ENCODE peak calls at places on chromosomes 5 and 9, in ten cellular contexts. One of them, this sample, is unnamed.

GRCh38 chr9:125613156-125613555 is 93.9 kb downstream of the MAPKAP1 start:
- DNase-seq in left lobe of liver: no peak
- DNase-seq in kidney glomerular epithelial cell: no peak
- DNase-seq in T-cell: no peak
- DNase-seq in anterior cingulate cortex: no peak
- DNase-seq in GM23248: no peak
- DNase-seq in AG04449: no peak
- DNase-seq in choroid plexus epithelial cell: no peak
- DNase-seq in D721Med: no peak
- DNase-seq in hippocampal formation: no peak
- DNase-seq in this sample: no peak

GRCh38 chr5:167573274-167574127 is 717.9 kb upstream of the WWC1 start:
- DNase-seq in anterior cingulate cortex: peak; percentile 65
- DNase-seq in T-cell: no peak
- DNase-seq in choroid plexus epithelial cell: peak; percentile 67
- DNase-seq in hippocampal formation: no peak
- DNase-seq in AG04449: no peak
- DNase-seq in left lobe of liver: no peak
- DNase-seq in GM23248: peak; percentile 80
- DNase-seq in D721Med: no peak
- DNase-seq in kidney glomerular epithelial cell: no peak
- DNase-seq in this sample: peak; percentile 78

GRCh38 chr9:27059907-27060306 is 49.1 kb upstream of the TEK start:
- DNase-seq in hippocampal formation: no peak
- DNase-seq in anterior cingulate cortex: no peak
- DNase-seq in D721Med: no peak
- DNase-seq in kidney glomerular epithelial cell: no peak
- DNase-seq in AG04449: no peak
- DNase-seq in T-cell: no peak
- DNase-seq in GM23248: no peak
- DNase-seq in choroid plexus epithelial cell: peak; percentile 13
- DNase-seq in left lobe of liver: no peak
- DNase-seq in this sample: no peak

GRCh38 chr9:23821400-23822181 is 4.4 kb downstream of the ELAVL2 start:
- DNase-seq in AG04449: no peak
- DNase-seq in T-cell: no peak
- DNase-seq in GM23248: peak; percentile 27
- DNase-seq in left lobe of liver: no peak
- DNase-seq in anterior cingulate cortex: no peak
- DNase-seq in hippocampal formation: no peak
- DNase-seq in D721Med: no peak
- DNase-seq in choroid plexus epithelial cell: no peak
- DNase-seq in kidney glomerular epithelial cell: no peak
- DNase-seq in this sample: peak; percentile 49

GRCh38 chr9:88789785-88790184 is 201.5 kb upstream of the S1PR3 start:
- DNase-seq in D721Med: no peak
- DNase-seq in GM23248: peak; percentile 86
- DNase-seq in AG04449: no peak
- DNase-seq in kidney glomerular epithelial cell: peak; percentile 72
- DNase-seq in T-cell: no peak
- DNase-seq in hippocampal formation: no peak
- DNase-seq in choroid plexus epithelial cell: peak; percentile 59
- DNase-seq in anterior cingulate cortex: no peak
- DNase-seq in left lobe of liver: no peak
- DNase-seq in this sample: peak; percentile 42

GRCh38 chr9:35749515-35750255 is 598 bp downstream of the RGP1 start:
- DNase-seq in kidney glomerular epithelial cell: peak; percentile 22
- DNase-seq in hippocampal formation: no peak
- DNase-seq in T-cell: peak; percentile 18
- DNase-seq in GM23248: peak; percentile 57
- DNase-seq in D721Med: no peak
- DNase-seq in AG04449: no peak
- DNase-seq in choroid plexus epithelial cell: no peak
- DNase-seq in left lobe of liver: no peak
- DNase-seq in anterior cingulate cortex: peak; percentile 45
- DNase-seq in this sample: no peak

GRCh38 chr9:33445941-33446506 is 1.4 kb downstream of the AQP3 start:
- DNase-seq in GM23248: no peak
- DNase-seq in T-cell: no peak
- DNase-seq in left lobe of liver: no peak
- DNase-seq in kidney glomerular epithelial cell: no peak
- DNase-seq in choroid plexus epithelial cell: no peak
- DNase-seq in D721Med: no peak
- DNase-seq in anterior cingulate cortex: no peak
- DNase-seq in AG04449: no peak
- DNase-seq in hippocampal formation: no peak
- DNase-seq in this sample: no peak

GRCh38 chr9:34547960-34548603 is 25.3 kb upstream of the ENHO start:
- DNase-seq in D721Med: peak; percentile 82
- DNase-seq in choroid plexus epithelial cell: peak; percentile 71
- DNase-seq in AG04449: peak; percentile 5
- DNase-seq in T-cell: no peak
- DNase-seq in left lobe of liver: peak; percentile 78
- DNase-seq in hippocampal formation: peak; percentile 72
- DNase-seq in GM23248: peak; percentile 84
- DNase-seq in kidney glomerular epithelial cell: peak; percentile 49
- DNase-seq in anterior cingulate cortex: peak; percentile 48
- DNase-seq in this sample: peak; percentile 32

GRCh38 chr5:157820593-157821252 is 38.2 kb downstream of the CLINT1 start:
- DNase-seq in left lobe of liver: no peak
- DNase-seq in choroid plexus epithelial cell: peak; percentile 82
- DNase-seq in T-cell: no peak
- DNase-seq in kidney glomerular epithelial cell: no peak
- DNase-seq in anterior cingulate cortex: no peak
- DNase-seq in D721Med: no peak
- DNase-seq in hippocampal formation: no peak
- DNase-seq in GM23248: peak; percentile 79
- DNase-seq in AG04449: no peak
- DNase-seq in this sample: peak; percentile 62

This sample was measured in astrocyte of the spinal cord.